ENCODE peak calls at places on chromosomes 12 and 14, in four cellular contexts. P, S, J and I are unnamed samples.

GRCh38 chr14:76640923-76641395 is 120.3 kb upstream of the VASH1 start:
- DNase-seq in P (no peak), S (no peak), J (peak), I (no peak)

GRCh38 chr12:52794479-52795331 is 1.2 kb downstream of the KRT3 start:
- DNase-seq in P (no peak), S (no peak), J (no peak), I (no peak)

GRCh38 chr12:46430340-46430948 is 57.9 kb upstream of the SLC38A2 start:
- DNase-seq in P (no peak), S (no peak), J (no peak), I (peak)

GRCh38 chr12:121441555-121441954 is 41.6 kb downstream of the RNF34 start:
- DNase-seq in P (no peak), S (no peak), J (peak), I (no peak)

GRCh38 chr14:36508418-36509051 is 11.5 kb downstream of the NKX2-1 start:
- DNase-seq in P (no peak), S (no peak), J (no peak), I (peak)

GRCh38 chr14:92953526-92953925 is 30.6 kb downstream of the CHGA start:
- DNase-seq in P (no peak), S (no peak), J (no peak), I (no peak)

GRCh38 chr14:24818823-24819341 is 184.9 kb upstream of the GZMB start:
- DNase-seq in P (no peak), S (no peak), J (no peak), I (no peak)

GRCh38 chr12:131990066-131990979 is 40.6 kb downstream of the EP400 start:
- DNase-seq in P (no peak), S (no peak), J (peak), I (peak)

GRCh38 chr12:1776139-1776975 is 44.0 kb upstream of the LRTM2 start:
- DNase-seq in P (no peak), S (no peak), J (no peak), I (peak)

GRCh38 chr12:51087818-51088217 is 4.4 kb upstream of the CSRNP2 start:
- DNase-seq in P (no peak), S (no peak), J (no peak), I (no peak)

GRCh38 chr12:130334399-130334798 is 3.3 kb upstream of the PIWIL1 start:
- DNase-seq in P (no peak), S (no peak), J (no peak), I (no peak)

GRCh38 chr14:85487215-85487614 is 42.7 kb upstream of the FLRT2 start:
- DNase-seq in P (no peak), S (no peak), J (no peak), I (no peak)

GRCh38 chr12:8692573-8692972 is 5.2 kb upstream of the RIMKLB start:
- DNase-seq in P (peak), S (no peak), J (peak), I (peak)

GRCh38 chr14:20350280-20350679 is 6.8 kb downstream of the PARP2 start:
- DNase-seq in P (no peak), S (no peak), J (no peak), I (no peak)

GRCh38 chr12:55942577-55943136 is 11.7 kb downstream of the DGKA start:
- DNase-seq in P (no peak), S (no peak), J (no peak), I (no peak)

GRCh38 chr12:50220357-50221061 is 53.3 kb upstream of the CERS5 start:
- DNase-seq in P (no peak), S (no peak), J (no peak), I (peak)

GRCh38 chr14:96889091-96889490 is 91.9 kb downstream of the VRK1 start:
- DNase-seq in P (no peak), S (no peak), J (no peak), I (peak)

GRCh38 chr12:59710004-59710628 is 114.3 kb downstream of the SLC16A7 start:
- DNase-seq in P (no peak), S (no peak), J (no peak), I (no peak)